ENCODE peak calls at places on chromosomes 4 and X, in seven cellular contexts. Y, S, R, C, J, D and Z are unnamed samples.

GRCh38 chr4:24209891-24210290 is 320.0 kb upstream of the PPARGC1A start:
- DNase-seq in Y (no peak), S (no peak), R (no peak), C (no peak), J (no peak), D (no peak), Z (no peak)

GRCh38 chrX:69066021-69066757 is 99.1 kb downstream of the PJA1 start:
- DNase-seq in Y (no peak), S (no peak), R (no peak), C (no peak), J (no peak), D (no peak), Z (no peak)

GRCh38 chr4:166506051-166506450 is 633.0 kb downstream of the TLL1 start:
- DNase-seq in Y (no peak), S (no peak), R (no peak), C (no peak), J (no peak), D (no peak), Z (no peak)

GRCh38 chr4:108180513-108180912 is 11.8 kb upstream of the LEF1 start:
- DNase-seq in Y (no peak), S (no peak), R (no peak), C (no peak), J (no peak), D (no peak), Z (no peak)

GRCh38 chrX:49041683-49042529 is 1.3 kb downstream of the TFE3 start:
- DNase-seq in Y (peak; percentile 1), S (no peak), R (peak; percentile 27), C (no peak), J (peak; percentile 25), D (peak; percentile 23), Z (no peak)

GRCh38 chrX:6363193-6363592 is 134.5 kb upstream of the NLGN4X start:
- DNase-seq in Y (no peak), S (peak; percentile 27), R (no peak), C (no peak), J (no peak), D (no peak), Z (no peak)

GRCh38 chr4:89586864-89587263 is 250.1 kb downstream of the SNCA start:
- DNase-seq in Y (no peak), S (peak; percentile 19), R (no peak), C (peak; percentile 2), J (no peak), D (no peak), Z (no peak)

GRCh38 chr4:162111078-162111477 is 52.7 kb downstream of the FSTL5 start:
- DNase-seq in Y (no peak), S (no peak), R (no peak), C (no peak), J (no peak), D (no peak), Z (no peak)